ENCODE peak calls at places on chromosomes 7 and 10, in six cellular contexts. One of them, this sample, is unnamed.

GRCh38 chr7:92179393-92179924 is 517 bp upstream of the LRRD1 start:
- DNase-seq in coronary artery: no peak
- DNase-seq in lung: no peak
- DNase-seq in gastrocnemius medialis: no peak
- DNase-seq in AG09309: no peak
- DNase-seq in choroid plexus epithelial cell: peak
- DNase-seq in this sample: no peak

GRCh38 chr7:130884437-130885417 is 150.7 kb upstream of the KLF14 start:
- DNase-seq in choroid plexus epithelial cell: peak
- DNase-seq in AG09309: no peak
- DNase-seq in gastrocnemius medialis: no peak
- DNase-seq in lung: no peak
- DNase-seq in coronary artery: no peak
- DNase-seq in this sample: no peak

GRCh38 chr7:84394219-84394618 is 199.6 kb upstream of the SEMA3A start:
- DNase-seq in coronary artery: no peak
- DNase-seq in gastrocnemius medialis: no peak
- DNase-seq in lung: no peak
- DNase-seq in AG09309: no peak
- DNase-seq in choroid plexus epithelial cell: peak
- DNase-seq in this sample: no peak

GRCh38 chr10:95026461-95026860 is 42.8 kb downstream of the CYP2C8 start:
- DNase-seq in AG09309: no peak
- DNase-seq in lung: no peak
- DNase-seq in choroid plexus epithelial cell: no peak
- DNase-seq in gastrocnemius medialis: no peak
- DNase-seq in coronary artery: no peak
- DNase-seq in this sample: no peak

GRCh38 chr7:15753834-15754600 is 67.5 kb upstream of the MEOX2 start:
- DNase-seq in AG09309: peak
- DNase-seq in choroid plexus epithelial cell: no peak
- DNase-seq in gastrocnemius medialis: no peak
- DNase-seq in lung: no peak
- DNase-seq in coronary artery: no peak
- DNase-seq in this sample: no peak

GRCh38 chr10:78600740-78601139 is 468.0 kb upstream of the ZMIZ1 start:
- DNase-seq in gastrocnemius medialis: no peak
- DNase-seq in AG09309: peak
- DNase-seq in lung: no peak
- DNase-seq in choroid plexus epithelial cell: peak
- DNase-seq in coronary artery: peak
- DNase-seq in this sample: no peak

GRCh38 chr7:27157717-27158431 is 1.4 kb upstream of the HOXA7 start:
- DNase-seq in coronary artery: no peak
- DNase-seq in gastrocnemius medialis: peak
- DNase-seq in lung: no peak
- DNase-seq in choroid plexus epithelial cell: no peak
- DNase-seq in AG09309: no peak
- DNase-seq in this sample: peak

GRCh38 chr7:3229904-3230470 is 71.1 kb upstream of the SDK1 start:
- DNase-seq in AG09309: no peak
- DNase-seq in choroid plexus epithelial cell: no peak
- DNase-seq in coronary artery: no peak
- DNase-seq in lung: no peak
- DNase-seq in gastrocnemius medialis: no peak
- DNase-seq in this sample: no peak

GRCh38 chr10:75651452-75651851 is 220.0 kb downstream of the LRMDA start:
- DNase-seq in coronary artery: no peak
- DNase-seq in lung: no peak
- DNase-seq in AG09309: no peak
- DNase-seq in gastrocnemius medialis: no peak
- DNase-seq in choroid plexus epithelial cell: peak
- DNase-seq in this sample: no peak
- TF ChIP-seq CTCF in coronary artery: no peak
- TF ChIP-seq CTCF in lung: no peak
- TF ChIP-seq CTCF in AG09309: no peak
- TF ChIP-seq CTCF in gastrocnemius medialis: no peak
- TF ChIP-seq CTCF in choroid plexus epithelial cell: peak
- TF ChIP-seq CTCF in this sample: peak

DNA sequence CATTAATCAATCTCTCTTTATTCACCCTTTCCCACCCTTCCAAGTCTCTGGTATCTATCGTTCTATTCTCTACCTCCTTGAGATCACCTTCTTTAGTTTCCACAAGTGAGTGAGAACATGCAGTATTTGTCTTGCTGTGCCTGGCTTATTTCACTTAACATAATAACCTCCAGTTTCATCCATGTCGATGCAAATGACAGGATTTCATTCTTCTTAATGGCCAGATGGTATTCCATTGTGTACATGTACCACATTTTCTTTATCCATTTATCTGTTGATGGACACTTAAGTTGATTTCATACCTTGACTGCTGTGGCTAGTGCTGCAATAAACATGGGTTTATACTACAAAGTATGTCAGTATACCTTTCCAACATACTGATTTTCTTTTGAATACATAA is 3.8 kb upstream of the AOAH start:
- DNase-seq in lung: no peak
- DNase-seq in choroid plexus epithelial cell: no peak
- DNase-seq in AG09309: no peak
- DNase-seq in coronary artery: no peak
- DNase-seq in gastrocnemius medialis: no peak
- DNase-seq in this sample: no peak
- TF ChIP-seq CTCF in lung: no peak
- TF ChIP-seq CTCF in choroid plexus epithelial cell: no peak
- TF ChIP-seq CTCF in AG09309: no peak
- TF ChIP-seq CTCF in coronary artery: no peak
- TF ChIP-seq CTCF in gastrocnemius medialis: no peak
- TF ChIP-seq CTCF in this sample: no peak

DNA sequence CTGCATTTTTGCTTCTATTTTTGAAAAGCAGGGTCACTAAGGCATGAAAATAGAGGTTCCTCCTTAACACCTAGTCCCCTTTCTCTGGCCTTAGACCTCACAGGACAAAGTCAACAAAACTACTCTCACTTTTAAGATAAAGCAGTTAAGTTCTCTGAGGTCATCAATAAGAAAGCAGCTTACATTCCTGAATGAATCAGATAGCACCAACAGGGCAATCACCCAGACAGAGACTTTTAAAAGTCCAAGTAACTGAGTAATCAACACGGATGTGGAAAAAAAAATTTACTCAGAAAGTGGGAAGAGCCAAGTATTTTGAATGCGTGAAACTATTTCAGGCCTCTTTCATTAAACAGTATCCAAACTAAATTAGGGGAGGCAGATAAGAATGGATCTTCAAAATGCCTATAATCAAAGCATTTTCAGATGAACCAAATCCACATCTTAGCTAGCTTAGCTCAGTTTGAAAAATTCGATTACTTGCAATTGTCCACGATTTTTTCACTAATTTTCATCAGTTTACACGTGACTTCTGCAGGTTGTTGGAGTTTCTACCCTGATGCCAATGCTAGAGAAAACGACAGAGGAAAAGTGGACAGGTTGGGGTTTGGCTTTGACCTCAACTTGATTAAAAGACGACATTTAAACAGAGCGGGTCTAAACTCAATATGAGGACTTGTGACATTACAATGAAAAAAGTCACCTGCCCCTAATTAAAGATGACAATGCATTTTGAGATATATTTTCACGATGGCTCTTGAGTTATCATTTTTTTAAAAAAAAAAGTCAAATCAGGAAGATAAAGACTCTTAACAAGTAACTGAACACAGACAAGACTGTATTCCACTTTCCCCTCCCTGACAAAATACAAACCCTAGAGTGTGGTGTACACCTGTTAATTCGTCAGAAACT is 1.6 kb downstream of the BEND7 start:
- DNase-seq in gastrocnemius medialis: no peak
- DNase-seq in coronary artery: no peak
- DNase-seq in lung: no peak
- DNase-seq in choroid plexus epithelial cell: peak
- DNase-seq in AG09309: peak
- DNase-seq in this sample: no peak
- TF ChIP-seq CTCF in gastrocnemius medialis: no peak
- TF ChIP-seq CTCF in coronary artery: no peak
- TF ChIP-seq CTCF in lung: no peak
- TF ChIP-seq CTCF in choroid plexus epithelial cell: no peak
- TF ChIP-seq CTCF in AG09309: no peak
- TF ChIP-seq CTCF in this sample: no peak

GRCh38 chr7:96225251-96225650 is 96.6 kb downstream of the SLC25A13 start:
- DNase-seq in AG09309: no peak
- DNase-seq in gastrocnemius medialis: no peak
- DNase-seq in lung: no peak
- DNase-seq in choroid plexus epithelial cell: no peak
- DNase-seq in coronary artery: no peak
- DNase-seq in this sample: no peak

GRCh38 chr7:96228760-96229159 is 93.1 kb downstream of the SLC25A13 start:
- DNase-seq in gastrocnemius medialis: no peak
- DNase-seq in choroid plexus epithelial cell: no peak
- DNase-seq in lung: no peak
- DNase-seq in coronary artery: no peak
- DNase-seq in AG09309: no peak
- DNase-seq in this sample: no peak

GRCh38 chr7:96221888-96222287 is 100.0 kb downstream of the SLC25A13 start:
- DNase-seq in coronary artery: no peak
- DNase-seq in gastrocnemius medialis: no peak
- DNase-seq in lung: no peak
- DNase-seq in choroid plexus epithelial cell: no peak
- DNase-seq in AG09309: no peak
- DNase-seq in this sample: no peak

GRCh38 chr7:96224073-96224472 is 97.8 kb downstream of the SLC25A13 start:
- DNase-seq in AG09309: no peak
- DNase-seq in lung: no peak
- DNase-seq in choroid plexus epithelial cell: no peak
- DNase-seq in gastrocnemius medialis: no peak
- DNase-seq in coronary artery: no peak
- DNase-seq in this sample: no peak

DNA sequence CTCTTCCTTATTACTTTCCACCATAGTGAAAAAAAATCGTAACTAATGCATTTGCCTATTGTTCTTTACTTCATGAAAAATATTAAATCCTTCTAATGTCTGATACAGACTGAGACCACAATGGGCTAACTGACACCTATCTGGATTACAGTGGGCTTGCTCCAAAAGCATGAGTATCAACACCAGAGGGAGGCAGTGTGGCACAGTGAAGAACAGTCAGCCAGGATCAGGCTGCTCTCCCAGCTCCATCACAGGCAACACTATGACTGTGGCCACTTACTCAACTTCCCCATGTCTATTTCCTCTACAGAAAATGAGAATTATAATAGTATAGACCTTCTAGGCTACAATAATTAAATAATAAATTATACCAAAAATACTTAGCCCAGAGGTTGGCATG is 97.2 kb downstream of the SLC25A13 start:
- DNase-seq in coronary artery: no peak
- DNase-seq in gastrocnemius medialis: no peak
- DNase-seq in lung: no peak
- DNase-seq in choroid plexus epithelial cell: peak
- DNase-seq in AG09309: no peak
- DNase-seq in this sample: no peak
- TF ChIP-seq CTCF in coronary artery: no peak
- TF ChIP-seq CTCF in gastrocnemius medialis: no peak
- TF ChIP-seq CTCF in lung: no peak
- TF ChIP-seq CTCF in choroid plexus epithelial cell: peak
- TF ChIP-seq CTCF in AG09309: peak
- TF ChIP-seq CTCF in this sample: no peak

GRCh38 chr7:10855583-10855982 is 118.1 kb upstream of the PHF14 start:
- DNase-seq in AG09309: no peak
- DNase-seq in choroid plexus epithelial cell: no peak
- DNase-seq in coronary artery: no peak
- DNase-seq in lung: no peak
- DNase-seq in gastrocnemius medialis: no peak
- DNase-seq in this sample: no peak
- TF ChIP-seq CTCF in AG09309: no peak
- TF ChIP-seq CTCF in choroid plexus epithelial cell: no peak
- TF ChIP-seq CTCF in coronary artery: no peak
- TF ChIP-seq CTCF in lung: no peak
- TF ChIP-seq CTCF in gastrocnemius medialis: no peak
- TF ChIP-seq CTCF in this sample: no peak

GRCh38 chr7:50073093-50073492 is 20.0 kb downstream of the ZPBP start:
- DNase-seq in choroid plexus epithelial cell: no peak
- DNase-seq in coronary artery: no peak
- DNase-seq in lung: no peak
- DNase-seq in AG09309: no peak
- DNase-seq in gastrocnemius medialis: no peak
- DNase-seq in this sample: no peak

GRCh38 chr7:50069613-50070012 is 23.4 kb downstream of the ZPBP start:
- DNase-seq in AG09309: no peak
- DNase-seq in gastrocnemius medialis: no peak
- DNase-seq in choroid plexus epithelial cell: no peak
- DNase-seq in coronary artery: no peak
- DNase-seq in lung: peak
- DNase-seq in this sample: no peak

GRCh38 chr7:50068850-50069551 is 24.0 kb downstream of the ZPBP start:
- DNase-seq in gastrocnemius medialis: no peak
- DNase-seq in lung: no peak
- DNase-seq in choroid plexus epithelial cell: peak
- DNase-seq in coronary artery: no peak
- DNase-seq in AG09309: no peak
- DNase-seq in this sample: no peak

DNA sequence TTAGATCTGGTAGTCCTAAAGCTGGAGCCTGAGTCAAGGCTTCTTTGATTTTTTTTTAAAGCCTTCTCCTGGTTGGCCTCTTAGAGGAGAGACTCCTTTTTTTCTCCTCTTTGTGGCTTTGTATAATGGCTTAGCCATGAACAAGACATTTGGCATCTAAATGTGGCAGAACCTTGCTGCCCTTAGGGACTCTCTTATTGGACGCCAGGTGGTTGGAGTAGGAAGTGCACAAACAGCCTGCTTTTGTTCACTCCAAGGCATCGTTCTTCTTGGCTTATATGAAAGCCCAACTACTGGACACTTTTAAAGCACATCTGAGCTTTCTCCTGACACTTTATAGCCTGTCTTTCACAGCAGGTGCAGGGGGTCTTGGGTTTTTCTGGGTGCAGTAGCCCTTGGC is 25.0 kb downstream of the ZPBP start:
- DNase-seq in lung: no peak
- DNase-seq in choroid plexus epithelial cell: no peak
- DNase-seq in coronary artery: no peak
- DNase-seq in gastrocnemius medialis: no peak
- DNase-seq in AG09309: no peak
- DNase-seq in this sample: no peak
- TF ChIP-seq CTCF in lung: no peak
- TF ChIP-seq CTCF in choroid plexus epithelial cell: no peak
- TF ChIP-seq CTCF in coronary artery: no peak
- TF ChIP-seq CTCF in gastrocnemius medialis: no peak
- TF ChIP-seq CTCF in AG09309: no peak
- TF ChIP-seq CTCF in this sample: peak

GRCh38 chr7:116592041-116592355 is 67.2 kb downstream of the CAV1 start:
- DNase-seq in coronary artery: no peak
- DNase-seq in choroid plexus epithelial cell: no peak
- DNase-seq in AG09309: no peak
- DNase-seq in lung: no peak
- DNase-seq in gastrocnemius medialis: no peak
- DNase-seq in this sample: no peak
- TF ChIP-seq CTCF in coronary artery: peak
- TF ChIP-seq CTCF in choroid plexus epithelial cell: no peak
- TF ChIP-seq CTCF in AG09309: no peak
- TF ChIP-seq CTCF in lung: no peak
- TF ChIP-seq CTCF in gastrocnemius medialis: no peak
- TF ChIP-seq CTCF in this sample: no peak

GRCh38 chr10:114115661-114116060 is 58.3 kb downstream of the CCDC186 start:
- DNase-seq in choroid plexus epithelial cell: no peak
- DNase-seq in lung: no peak
- DNase-seq in coronary artery: no peak
- DNase-seq in AG09309: no peak
- DNase-seq in gastrocnemius medialis: no peak
- DNase-seq in this sample: no peak

GRCh38 chr10:114110174-114110972 is 63.6 kb downstream of the CCDC186 start:
- DNase-seq in AG09309: no peak
- DNase-seq in coronary artery: no peak
- DNase-seq in choroid plexus epithelial cell: peak
- DNase-seq in lung: no peak
- DNase-seq in gastrocnemius medialis: no peak
- DNase-seq in this sample: no peak
- TF ChIP-seq CTCF in AG09309: peak
- TF ChIP-seq CTCF in coronary artery: no peak
- TF ChIP-seq CTCF in choroid plexus epithelial cell: peak
- TF ChIP-seq CTCF in lung: no peak
- TF ChIP-seq CTCF in gastrocnemius medialis: no peak
- TF ChIP-seq CTCF in this sample: peak